ENCODE peak calls at places on chromosomes 6 and 20, in ten cellular contexts. W is naive thymus-derived CD4-positive, alpha-beta T cell; B is OCI-LY7; F is Peyer's patch; P is breast epithelium; T is H9; X is effector memory CD4-positive, alpha-beta T cell; S is esophagus squamous epithelium; Y is CD8-positive, alpha-beta T cell; R is osteoblast. G is an unnamed sample.

GRCh38 chr6:75611702-75612375 is 10.2 kb downstream of the SENP6 start:
- DNase-seq in Y (no peak), S (no peak), W (no peak), X (no peak), B (no peak), F (no peak), T (no peak), P (no peak), R (no peak), G (no peak)

GRCh38 chr6:122394016-122394415 is 5.4 kb upstream of the HSF2 start:
- DNase-seq in Y (no peak), R (no peak), F (no peak), X (no peak), T (no peak), S (no peak), P (no peak), B (no peak), W (no peak), G (no peak)

GRCh38 chr20:1674361-1674760 is 16.8 kb upstream of the SIRPG start:
- DNase-seq in Y (peak; percentile 37), T (no peak), S (no peak), B (no peak), F (peak; percentile 84), P (no peak), R (no peak), X (no peak), W (peak; percentile 35), G (no peak)

GRCh38 chr20:63177134-63177784 is 38.7 kb downstream of the YTHDF1 start:
- DNase-seq in B (no peak), P (no peak), S (no peak), F (no peak), T (no peak), W (no peak), R (peak; percentile 88), X (no peak), Y (no peak), G (no peak)

GRCh38 chr6:39951716-39952115 is 17.5 kb upstream of the MOCS1 start:
- DNase-seq in W (no peak), X (no peak), S (no peak), B (no peak), T (no peak), R (no peak), P (no peak), F (no peak), Y (no peak), G (no peak)

GRCh38 chr6:32167761-32168262 is 3.4 kb downstream of the EGFL8 start:
- DNase-seq in P (no peak), T (no peak), Y (no peak), W (no peak), F (no peak), R (peak; percentile 70), B (no peak), S (no peak), X (no peak), G (no peak)

GRCh38 chr6:126886106-126886505 is 232.4 kb upstream of the RSPO3 start:
- DNase-seq in F (no peak), P (no peak), B (no peak), R (no peak), T (no peak), W (no peak), Y (no peak), X (no peak), S (no peak), G (no peak)

GRCh38 chr20:52268184-52268583 is 76.6 kb upstream of the ZFP64 start:
- DNase-seq in X (no peak), T (no peak), S (no peak), Y (no peak), B (no peak), F (no peak), R (no peak), W (no peak), P (no peak), G (no peak)

GRCh38 chr20:62560162-62560561 is 82.1 kb upstream of the SLCO4A1 start:
- DNase-seq in P (no peak), T (no peak), Y (no peak), B (no peak), F (no peak), X (no peak), W (no peak), R (no peak), S (no peak), G (no peak)

GRCh38 chr6:1767481-1768246 is 157.9 kb downstream of the FOXC1 start:
- DNase-seq in F (no peak), S (no peak), T (no peak), R (peak; percentile 89), B (no peak), X (no peak), Y (no peak), P (no peak), W (no peak), G (no peak)

GRCh38 chr20:19047040-19047950 is 165.1 kb upstream of the SLC24A3 start:
- DNase-seq in R (no peak), S (no peak), Y (no peak), X (no peak), B (no peak), F (peak; percentile 76), W (no peak), T (no peak), P (peak; percentile 75), G (no peak)

GRCh38 chr6:154298297-154298696 is 58.3 kb downstream of the IPCEF1 start:
- DNase-seq in P (no peak), T (no peak), Y (no peak), X (no peak), R (no peak), S (no peak), B (no peak), F (no peak), W (no peak), G (no peak)

GRCh38 chr6:104472245-104472644 is 387.5 kb downstream of the HACE1 start:
- DNase-seq in P (no peak), X (no peak), T (no peak), S (no peak), W (no peak), B (no peak), Y (no peak), F (no peak), R (no peak), G (no peak)

GRCh38 chr20:47102629-47103028 is 208.0 kb downstream of the EYA2 start:
- DNase-seq in B (no peak), T (no peak), Y (no peak), R (no peak), W (no peak), F (no peak), P (no peak), X (no peak), S (no peak), G (no peak)

GRCh38 chr6:64062960-64063683 is 427.5 kb downstream of the PHF3 start:
- DNase-seq in P (no peak), F (no peak), W (no peak), Y (no peak), X (no peak), B (no peak), R (no peak), S (no peak), T (no peak), G (no peak)

GRCh38 chr20:43914697-43915208 is at the start of gene TOX2:
- DNase-seq in Y (peak; percentile 24), X (peak; percentile 13), S (no peak), P (no peak), W (peak; percentile 38), R (no peak), B (no peak), T (peak; percentile 56), F (peak; percentile 73), G (no peak)

GRCh38 chr6:41088451-41088850 is 15.7 kb downstream of the NFYA start:
- DNase-seq in S (no peak), B (no peak), R (no peak), W (no peak), F (no peak), Y (no peak), P (peak; percentile 29), T (no peak), X (no peak), G (no peak)

GRCh38 chr20:16412896-16413295 is 160.4 kb downstream of the KIF16B start:
- DNase-seq in B (no peak), W (no peak), X (no peak), F (no peak), S (no peak), P (no peak), T (no peak), Y (no peak), R (no peak), G (no peak)

GRCh38 chr6:108948252-108948651 is 100.0 kb downstream of the ARMC2 start:
- DNase-seq in R (peak; percentile 56), X (no peak), P (peak; percentile 55), F (no peak), W (no peak), B (no peak), Y (no peak), S (no peak), T (no peak), G (no peak)

GRCh38 chr6:156718647-156719394 is 58.4 kb upstream of the ARID1B start:
- DNase-seq in F (no peak), R (peak; percentile 88), B (no peak), P (no peak), Y (no peak), W (no peak), T (peak; percentile 33), S (no peak), X (no peak), G (no peak)
- H3K27ac ChIP-seq in F (peak overlapping the region; percentile 85), R (peak overlapping the region; percentile 28), B (no peak overlapping the region), P (peak overlapping the region; percentile 97), Y (no peak overlapping the region), W (peak overlapping the region; percentile 70), T (no peak overlapping the region), S (peak overlapping the region; percentile 95), X (no peak overlapping the region), G (no peak overlapping the region)

DNA sequence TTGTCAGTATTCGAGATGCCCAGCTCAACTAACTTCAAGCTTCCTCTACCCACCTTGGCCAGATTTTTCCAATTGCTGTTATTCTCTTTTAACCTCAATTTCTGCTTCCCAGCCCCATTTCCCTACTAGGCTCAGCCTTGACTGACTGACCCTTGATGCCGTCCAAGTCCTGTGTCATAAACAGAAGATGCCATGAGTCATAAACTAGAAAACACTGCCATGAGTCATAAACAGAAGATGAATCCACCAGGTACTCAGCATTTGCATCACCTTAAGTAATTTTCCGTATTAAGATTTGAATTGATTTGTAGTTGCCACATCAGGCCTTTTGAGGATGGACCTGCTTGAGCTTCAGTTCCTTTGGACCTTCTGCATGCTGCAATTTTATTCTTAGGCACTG is 123.8 kb downstream of the FAM83B start:
- DNase-seq in T (no peak), B (no peak), F (no peak), X (no peak), S (no peak), W (no peak), P (no peak), Y (no peak), R (peak; percentile 56), G (no peak)
- H3K27ac ChIP-seq in T (no peak overlapping the region), B (no peak overlapping the region), F (no peak overlapping the region), X (no peak overlapping the region), S (no peak overlapping the region), W (no peak overlapping the region), P (no peak overlapping the region), Y (no peak overlapping the region), R (no peak overlapping the region), G (no peak overlapping the region)

GRCh38 chr6:133973109-133973971 is 20.3 kb downstream of the TBPL1 start:
- DNase-seq in F (no peak), S (no peak), T (no peak), Y (no peak), P (no peak), R (no peak), W (peak; percentile 17), B (peak; percentile 69), X (no peak), G (no peak)
- H3K27ac ChIP-seq in F (no peak overlapping the region), S (no peak overlapping the region), T (no peak overlapping the region), Y (no peak overlapping the region), P (no peak overlapping the region), R (peak overlapping the region; percentile 32), W (no peak overlapping the region), B (peak overlapping the region; percentile 13), X (no peak overlapping the region), G (no peak overlapping the region)

GRCh38 chr20:23692725-23693124 is 3.9 kb upstream of the CST4 start:
- DNase-seq in Y (no peak), F (no peak), P (no peak), X (no peak), W (no peak), S (no peak), B (no peak), R (no peak), T (no peak), G (no peak)
- H3K27ac ChIP-seq in Y (no peak overlapping the region), F (no peak overlapping the region), P (no peak overlapping the region), X (no peak overlapping the region), W (no peak overlapping the region), S (no peak overlapping the region), B (no peak overlapping the region), R (no peak overlapping the region), T (no peak overlapping the region), G (no peak overlapping the region)